ENCODE peak calls at places on chromosome 3, in five cellular contexts. C, A, J, M and O are unnamed samples.

GRCh38 chr3:128581566-128581965 is 69.1 kb downstream of the RPN1 start:
- DNase-seq in C (no peak), A (no peak), J (no peak), M (peak; percentile 34), O (no peak)

GRCh38 chr3:194070634-194071409 is 65.1 kb upstream of the HES1 start:
- DNase-seq in C (peak; percentile 94), A (peak; percentile 66), J (peak; percentile 68), M (peak; percentile 89), O (no peak)

GRCh38 chr3:171606151-171606751 is 146.0 kb upstream of the TNIK start:
- DNase-seq in C (peak; percentile 16), A (no peak), J (no peak), M (peak; percentile 26), O (no peak)

GRCh38 chr3:136720091-136720490 is 32.1 kb downstream of the STAG1 start:
- DNase-seq in C (no peak), A (no peak), J (no peak), M (no peak), O (no peak)

GRCh38 chr3:31817411-31817966 is 163.6 kb downstream of the OSBPL10 start:
- DNase-seq in C (no peak), A (no peak), J (no peak), M (no peak), O (no peak)

GRCh38 chr3:69143605-69144004 is 21.2 kb upstream of the LMOD3 start:
- DNase-seq in C (no peak), A (no peak), J (no peak), M (no peak), O (no peak)

GRCh38 chr3:10196389-10197052 is 31.8 kb downstream of the IRAK2 start:
- DNase-seq in C (peak; percentile 65), A (no peak), J (no peak), M (no peak), O (no peak)

GRCh38 chr3:186042036-186042435 is 66.9 kb downstream of the ETV5 start:
- DNase-seq in C (no peak), A (no peak), J (no peak), M (no peak), O (no peak)

GRCh38 chr3:34357461-34357860 is 559.0 kb downstream of the PDCD6IP start:
- DNase-seq in C (no peak), A (no peak), J (no peak), M (no peak), O (no peak)

GRCh38 chr3:25424238-25425013 is 3.6 kb upstream of the RARB start:
- DNase-seq in C (peak; percentile 67), A (no peak), J (no peak), M (no peak), O (no peak)

GRCh38 chr3:108041253-108041652 is 49.6 kb downstream of the CD47 start:
- DNase-seq in C (peak; percentile 21), A (no peak), J (no peak), M (no peak), O (no peak)

GRCh38 chr3:106305882-106306445 is 437.2 kb upstream of the CBLB start:
- DNase-seq in C (no peak), A (no peak), J (no peak), M (no peak), O (no peak)

GRCh38 chr3:125212509-125213372 is at the start of gene SLC12A8:
- DNase-seq in C (no peak), A (peak; percentile 55), J (no peak), M (no peak), O (peak; percentile 72)

GRCh38 chr3:85384372-85384771 is 425.6 kb downstream of the CADM2 start:
- DNase-seq in C (no peak), A (no peak), J (no peak), M (no peak), O (no peak)

GRCh38 chr3:99474776-99475175 is 163.6 kb upstream of the COL8A1 start:
- DNase-seq in C (peak; percentile 18), A (no peak), J (no peak), M (no peak), O (no peak)

GRCh38 chr3:99477650-99478049 is 160.7 kb upstream of the COL8A1 start:
- DNase-seq in C (no peak), A (no peak), J (no peak), M (no peak), O (no peak)

GRCh38 chr3:99473321-99473751 is 165.1 kb upstream of the COL8A1 start:
- DNase-seq in C (peak; percentile 73), A (no peak), J (no peak), M (no peak), O (no peak)

GRCh38 chr3:99472385-99472784 is 166.0 kb upstream of the COL8A1 start:
- DNase-seq in C (no peak), A (no peak), J (no peak), M (no peak), O (no peak)

DNA sequence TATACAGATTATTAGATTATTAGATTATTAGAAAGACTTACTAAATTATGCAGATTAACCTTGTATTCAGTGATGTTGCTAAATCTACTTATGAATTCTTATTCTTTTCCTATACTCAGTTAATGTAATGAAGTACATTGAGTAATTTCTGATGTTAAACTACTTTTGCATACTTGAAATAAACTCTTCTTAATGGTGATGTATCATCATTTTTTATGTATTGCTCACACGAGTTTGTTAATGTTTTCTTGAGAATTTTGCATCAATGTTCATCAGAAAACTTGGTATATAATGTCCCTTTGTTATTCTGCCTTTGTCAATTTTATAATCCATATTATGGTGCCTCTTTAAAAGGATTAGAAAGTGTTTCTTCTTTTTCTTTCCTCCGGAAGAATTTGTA is 163.2 kb upstream of the COL8A1 start:
- DNase-seq in C (no peak), A (no peak), J (no peak), M (no peak), O (no peak)
- H2BK12ac ChIP-seq in C (no peak overlapping the region), A (no peak overlapping the region), J (no peak overlapping the region), M (no peak overlapping the region), O (no peak overlapping the region)

GRCh38 chr3:39447637-39448483 is 19.6 kb upstream of the MOBP start:
- DNase-seq in C (peak; percentile 90), A (peak; percentile 82), J (peak; percentile 87), M (peak; percentile 92), O (peak; percentile 46)
- H2BK12ac ChIP-seq in C (no peak overlapping the region), A (no peak overlapping the region), J (no peak overlapping the region), M (no peak overlapping the region), O (no peak overlapping the region)

GRCh38 chr3:43319794-43320193 is 33.5 kb downstream of the SNRK start:
- DNase-seq in C (peak; percentile 59), A (no peak), J (no peak), M (no peak), O (no peak)
- H2BK12ac ChIP-seq in C (no peak overlapping the region), A (no peak overlapping the region), J (no peak overlapping the region), M (no peak overlapping the region), O (no peak overlapping the region)

GRCh38 chr3:38049358-38050126 is 10.5 kb downstream of the DLEC1 start:
- DNase-seq in C (no peak), A (no peak), J (no peak), M (no peak), O (no peak)
- H2BK12ac ChIP-seq in C (no peak overlapping the region), A (no peak overlapping the region), J (no peak overlapping the region), M (no peak overlapping the region), O (no peak overlapping the region)

GRCh38 chr3:160768918-160769317 is 12.9 kb downstream of the PPM1L start:
- DNase-seq in C (no peak), A (no peak), J (no peak), M (no peak), O (no peak)

GRCh38 chr3:160763073-160763472 is 7.0 kb downstream of the PPM1L start:
- DNase-seq in C (no peak), A (no peak), J (no peak), M (no peak), O (no peak)

GRCh38 chr3:160771811-160772459 is 15.9 kb downstream of the PPM1L start:
- DNase-seq in C (peak; percentile 52), A (no peak), J (no peak), M (no peak), O (no peak)

GRCh38 chr3:160765211-160765610 is 9.2 kb downstream of the PPM1L start:
- DNase-seq in C (no peak), A (no peak), J (no peak), M (no peak), O (no peak)

GRCh38 chr3:160768031-160768430 is 12.0 kb downstream of the PPM1L start:
- DNase-seq in C (no peak), A (no peak), J (no peak), M (no peak), O (no peak)
- H2BK12ac ChIP-seq in C (no peak overlapping the region), A (no peak overlapping the region), J (no peak overlapping the region), M (no peak overlapping the region), O (no peak overlapping the region)

GRCh38 chr3:33141006-33141405 is 27.2 kb downstream of the CRTAP start:
- DNase-seq in C (no peak), A (no peak), J (no peak), M (no peak), O (no peak)
- H2BK12ac ChIP-seq in C (peak overlapping the region; percentile 21), A (no peak overlapping the region), J (no peak overlapping the region), M (no peak overlapping the region), O (no peak overlapping the region)

DNA sequence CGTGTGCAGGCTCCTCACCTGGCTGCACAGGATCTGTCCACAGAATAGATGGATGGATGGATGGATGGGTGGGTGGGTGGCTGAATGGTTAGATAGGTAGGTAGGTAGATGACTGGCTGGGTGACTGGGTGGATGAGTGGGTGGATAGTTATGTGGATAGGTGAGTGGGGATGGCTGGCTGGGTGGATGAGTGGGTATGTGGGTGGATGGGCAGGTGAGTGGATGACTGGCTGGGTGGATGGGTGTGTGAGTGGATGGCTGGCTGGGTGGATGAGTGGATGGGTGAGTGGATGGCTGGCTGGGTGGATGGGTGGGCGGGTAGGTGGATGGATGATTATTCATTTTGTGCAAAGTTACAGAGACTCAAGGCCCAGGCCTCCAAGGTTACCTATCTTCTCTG is 172.9 kb upstream of the CTDSPL start:
- DNase-seq in C (no peak), A (no peak), J (no peak), M (no peak), O (no peak)
- H2BK12ac ChIP-seq in C (no peak overlapping the region), A (no peak overlapping the region), J (no peak overlapping the region), M (no peak overlapping the region), O (no peak overlapping the region)